ENCODE peak calls at places on chromosome 3, in nine cellular contexts. One of them, this sample, is unnamed.

GRCh38 chr3:52705438-52705687 is 228 bp downstream of the GLT8D1 start:
- DNase-seq in HepG2: no peak
- DNase-seq in tibial artery: no peak
- DNase-seq in AG04449: no peak
- DNase-seq in coronary artery: no peak
- DNase-seq in fibroblast of lung: no peak
- DNase-seq in cardiac fibroblast: no peak
- DNase-seq in right atrium auricular region: peak; percentile 63
- DNase-seq in fibroblast of mammary gland: no peak
- DNase-seq in this sample: no peak

GRCh38 chr3:117688583-117688982 is 979.0 kb downstream of the TUSC7 start:
- DNase-seq in AG04449: no peak
- DNase-seq in coronary artery: no peak
- DNase-seq in HepG2: no peak
- DNase-seq in cardiac fibroblast: no peak
- DNase-seq in fibroblast of lung: no peak
- DNase-seq in fibroblast of mammary gland: no peak
- DNase-seq in tibial artery: no peak
- DNase-seq in right atrium auricular region: no peak
- DNase-seq in this sample: no peak

GRCh38 chr3:124429129-124429815 is 301.0 kb upstream of the UMPS start:
- DNase-seq in fibroblast of lung: peak; percentile 69
- DNase-seq in fibroblast of mammary gland: peak; percentile 25
- DNase-seq in cardiac fibroblast: peak; percentile 5
- DNase-seq in HepG2: no peak
- DNase-seq in coronary artery: no peak
- DNase-seq in right atrium auricular region: no peak
- DNase-seq in tibial artery: no peak
- DNase-seq in AG04449: no peak
- DNase-seq in this sample: no peak

GRCh38 chr3:6392123-6392522 is 468.8 kb upstream of the GRM7 start:
- DNase-seq in AG04449: no peak
- DNase-seq in fibroblast of lung: no peak
- DNase-seq in tibial artery: no peak
- DNase-seq in HepG2: no peak
- DNase-seq in fibroblast of mammary gland: no peak
- DNase-seq in cardiac fibroblast: no peak
- DNase-seq in right atrium auricular region: no peak
- DNase-seq in coronary artery: no peak
- DNase-seq in this sample: no peak

GRCh38 chr3:23863060-23863459 is 53.7 kb downstream of the NKIRAS1 start:
- DNase-seq in right atrium auricular region: no peak
- DNase-seq in tibial artery: no peak
- DNase-seq in fibroblast of lung: peak; percentile 40
- DNase-seq in HepG2: no peak
- DNase-seq in coronary artery: no peak
- DNase-seq in cardiac fibroblast: no peak
- DNase-seq in fibroblast of mammary gland: no peak
- DNase-seq in AG04449: no peak
- DNase-seq in this sample: no peak

GRCh38 chr3:59774613-59775012 is 724.8 kb upstream of the CFAP20DC start:
- DNase-seq in AG04449: peak; percentile 53
- DNase-seq in fibroblast of lung: peak; percentile 95
- DNase-seq in tibial artery: no peak
- DNase-seq in fibroblast of mammary gland: peak; percentile 82
- DNase-seq in HepG2: no peak
- DNase-seq in cardiac fibroblast: peak; percentile 72
- DNase-seq in coronary artery: no peak
- DNase-seq in right atrium auricular region: no peak
- DNase-seq in this sample: no peak

GRCh38 chr3:52052831-52053306 is 3.5 kb downstream of the DUSP7 start:
- DNase-seq in fibroblast of mammary gland: peak; percentile 76
- DNase-seq in coronary artery: peak; percentile 92
- DNase-seq in HepG2: peak; percentile 53
- DNase-seq in tibial artery: peak; percentile 94
- DNase-seq in cardiac fibroblast: peak; percentile 86
- DNase-seq in AG04449: no peak
- DNase-seq in right atrium auricular region: peak; percentile 94
- DNase-seq in fibroblast of lung: peak; percentile 79
- DNase-seq in this sample: peak; percentile 63

GRCh38 chr3:170467560-170467959 is 48.9 kb downstream of the CLDN11 start:
- DNase-seq in coronary artery: no peak
- DNase-seq in AG04449: no peak
- DNase-seq in tibial artery: no peak
- DNase-seq in right atrium auricular region: no peak
- DNase-seq in fibroblast of lung: no peak
- DNase-seq in HepG2: no peak
- DNase-seq in fibroblast of mammary gland: no peak
- DNase-seq in cardiac fibroblast: no peak
- DNase-seq in this sample: no peak

GRCh38 chr3:115834068-115834467 is 210.8 kb downstream of the GAP43 start:
- DNase-seq in tibial artery: no peak
- DNase-seq in cardiac fibroblast: peak; percentile 50
- DNase-seq in AG04449: peak; percentile 78
- DNase-seq in right atrium auricular region: no peak
- DNase-seq in fibroblast of lung: peak; percentile 91
- DNase-seq in HepG2: no peak
- DNase-seq in coronary artery: no peak
- DNase-seq in fibroblast of mammary gland: peak; percentile 81
- DNase-seq in this sample: no peak

GRCh38 chr3:127037021-127037400 is 54.1 kb downstream of the PLXNA1 start:
- DNase-seq in tibial artery: peak; percentile 50
- DNase-seq in fibroblast of lung: no peak
- DNase-seq in right atrium auricular region: no peak
- DNase-seq in cardiac fibroblast: no peak
- DNase-seq in fibroblast of mammary gland: no peak
- DNase-seq in coronary artery: no peak
- DNase-seq in HepG2: no peak
- DNase-seq in AG04449: no peak
- DNase-seq in this sample: no peak

DNA sequence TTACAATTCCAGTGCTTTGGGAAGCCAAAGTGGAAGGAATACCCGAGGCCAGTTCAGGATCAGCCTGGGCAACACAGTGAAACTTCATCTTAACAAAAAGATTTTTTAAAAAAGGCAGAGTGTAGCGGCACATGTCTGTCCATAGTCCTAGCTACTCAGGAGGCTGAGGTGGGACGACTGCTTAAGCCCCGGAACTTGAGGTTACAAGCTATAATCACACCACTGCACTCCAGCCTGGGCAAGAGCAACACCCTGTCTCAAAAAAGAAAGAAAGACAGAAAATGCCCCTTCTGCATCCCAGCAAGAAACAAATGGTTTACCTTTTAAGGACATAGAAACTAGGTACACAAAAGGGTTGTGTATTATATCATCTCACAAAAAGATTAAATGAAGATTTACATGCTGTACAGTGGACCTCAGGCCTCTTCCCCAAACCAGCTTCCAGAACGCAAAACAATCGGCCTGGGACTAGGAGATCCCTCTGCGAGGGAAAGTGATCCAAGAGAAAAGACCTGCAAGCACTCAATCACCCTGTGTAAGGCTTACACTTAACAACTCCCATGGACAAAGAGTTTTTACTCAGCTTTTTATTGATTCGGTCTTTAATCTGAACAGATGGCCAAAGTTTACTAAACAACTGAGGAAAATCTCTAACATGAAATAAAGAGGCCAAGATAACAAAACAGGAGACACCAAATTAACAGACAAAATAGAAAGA is 21.2 kb downstream of the TFDP2 start:
- DNase-seq in cardiac fibroblast: no peak
- DNase-seq in fibroblast of mammary gland: no peak
- DNase-seq in right atrium auricular region: no peak
- DNase-seq in AG04449: no peak
- DNase-seq in coronary artery: no peak
- DNase-seq in tibial artery: no peak
- DNase-seq in fibroblast of lung: no peak
- DNase-seq in HepG2: no peak
- DNase-seq in this sample: no peak
- H3K4me3 ChIP-seq in cardiac fibroblast: no peak overlapping the region
- H3K4me3 ChIP-seq in fibroblast of mammary gland: no peak overlapping the region
- H3K4me3 ChIP-seq in right atrium auricular region: no peak overlapping the region
- H3K4me3 ChIP-seq in AG04449: no peak overlapping the region
- H3K4me3 ChIP-seq in coronary artery: no peak overlapping the region
- H3K4me3 ChIP-seq in tibial artery: no peak overlapping the region
- H3K4me3 ChIP-seq in fibroblast of lung: no peak overlapping the region
- H3K4me3 ChIP-seq in HepG2: no peak overlapping the region
- H3K4me3 ChIP-seq in this sample: no peak overlapping the region

DNA sequence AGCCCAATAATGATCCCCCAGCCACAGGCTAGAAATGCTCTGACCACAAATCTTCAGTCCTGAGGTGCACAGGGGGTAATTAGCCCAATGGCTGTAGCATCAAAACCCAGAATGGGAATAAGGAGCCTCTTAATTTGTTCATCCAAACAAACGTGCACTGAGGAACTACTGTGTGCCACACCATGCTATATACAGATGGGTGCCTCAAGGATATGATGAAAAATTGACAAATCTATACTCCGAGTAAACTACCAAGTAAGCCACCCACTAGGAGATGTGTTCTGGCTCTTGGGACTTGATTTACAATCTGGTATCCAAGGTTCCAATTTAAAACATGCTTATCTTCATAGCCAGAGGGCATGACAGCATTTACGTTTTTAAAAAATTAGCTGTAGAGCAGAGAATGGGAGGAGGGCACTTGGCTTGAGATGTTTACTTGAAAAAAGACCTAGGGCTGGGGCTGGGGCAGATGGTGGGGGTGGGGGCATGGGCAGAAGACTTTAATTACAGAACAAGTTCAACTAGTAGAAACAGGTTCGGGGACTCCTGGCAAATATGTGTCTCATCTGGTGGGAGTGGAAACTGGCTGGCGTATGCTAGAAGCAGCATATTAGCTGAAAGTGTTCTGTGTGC is 9.3 kb upstream of the ARHGEF3 start:
- DNase-seq in coronary artery: no peak
- DNase-seq in HepG2: no peak
- DNase-seq in fibroblast of mammary gland: no peak
- DNase-seq in AG04449: no peak
- DNase-seq in fibroblast of lung: no peak
- DNase-seq in cardiac fibroblast: no peak
- DNase-seq in right atrium auricular region: no peak
- DNase-seq in tibial artery: no peak
- DNase-seq in this sample: no peak
- H3K4me3 ChIP-seq in coronary artery: no peak overlapping the region
- H3K4me3 ChIP-seq in HepG2: no peak overlapping the region
- H3K4me3 ChIP-seq in fibroblast of mammary gland: no peak overlapping the region
- H3K4me3 ChIP-seq in AG04449: no peak overlapping the region
- H3K4me3 ChIP-seq in fibroblast of lung: no peak overlapping the region
- H3K4me3 ChIP-seq in cardiac fibroblast: no peak overlapping the region
- H3K4me3 ChIP-seq in right atrium auricular region: no peak overlapping the region
- H3K4me3 ChIP-seq in tibial artery: no peak overlapping the region
- H3K4me3 ChIP-seq in this sample: no peak overlapping the region

GRCh38 chr3:87958289-87958688 is 100.5 kb downstream of the CGGBP1 start:
- DNase-seq in cardiac fibroblast: no peak
- DNase-seq in HepG2: no peak
- DNase-seq in right atrium auricular region: no peak
- DNase-seq in coronary artery: no peak
- DNase-seq in AG04449: no peak
- DNase-seq in tibial artery: no peak
- DNase-seq in fibroblast of lung: no peak
- DNase-seq in fibroblast of mammary gland: no peak
- DNase-seq in this sample: no peak

GRCh38 chr3:87957575-87957974 is 101.2 kb downstream of the CGGBP1 start:
- DNase-seq in tibial artery: no peak
- DNase-seq in AG04449: no peak
- DNase-seq in fibroblast of lung: no peak
- DNase-seq in coronary artery: no peak
- DNase-seq in fibroblast of mammary gland: no peak
- DNase-seq in HepG2: no peak
- DNase-seq in right atrium auricular region: no peak
- DNase-seq in cardiac fibroblast: no peak
- DNase-seq in this sample: no peak
- H3K4me3 ChIP-seq in tibial artery: no peak overlapping the region
- H3K4me3 ChIP-seq in AG04449: no peak overlapping the region
- H3K4me3 ChIP-seq in fibroblast of lung: no peak overlapping the region
- H3K4me3 ChIP-seq in coronary artery: no peak overlapping the region
- H3K4me3 ChIP-seq in fibroblast of mammary gland: no peak overlapping the region
- H3K4me3 ChIP-seq in HepG2: no peak overlapping the region
- H3K4me3 ChIP-seq in right atrium auricular region: no peak overlapping the region
- H3K4me3 ChIP-seq in cardiac fibroblast: no peak overlapping the region
- H3K4me3 ChIP-seq in this sample: no peak overlapping the region

GRCh38 chr3:194133661-194134230 is 2.2 kb upstream of the HES1 start:
- DNase-seq in right atrium auricular region: peak; percentile 79
- DNase-seq in fibroblast of mammary gland: peak; percentile 62
- DNase-seq in fibroblast of lung: peak; percentile 75
- DNase-seq in cardiac fibroblast: peak; percentile 73
- DNase-seq in tibial artery: peak; percentile 88
- DNase-seq in coronary artery: peak; percentile 86
- DNase-seq in AG04449: no peak
- DNase-seq in HepG2: peak; percentile 87
- DNase-seq in this sample: no peak
- H3K4me3 ChIP-seq in right atrium auricular region: peak overlapping the region; percentile 30
- H3K4me3 ChIP-seq in fibroblast of mammary gland: peak overlapping the region; percentile 32
- H3K4me3 ChIP-seq in fibroblast of lung: no peak overlapping the region
- H3K4me3 ChIP-seq in cardiac fibroblast: no peak overlapping the region
- H3K4me3 ChIP-seq in tibial artery: peak overlapping the region; percentile 67
- H3K4me3 ChIP-seq in coronary artery: peak overlapping the region; percentile 87
- H3K4me3 ChIP-seq in AG04449: peak overlapping the region; percentile 45
- H3K4me3 ChIP-seq in HepG2: peak overlapping the region; percentile 47
- H3K4me3 ChIP-seq in this sample: peak overlapping the region; percentile 15

This sample was measured in Jurkat, Clone E6-1.